ENCODE peak calls at places on chromosomes 12 and 14, in seven cellular contexts. M, K, H, P, J, X and L are unnamed samples.

GRCh38 chr12:45416161-45416560 is 200.3 kb downstream of the ANO6 start:
- DNase-seq in H (no peak), K (no peak), J (no peak), X (no peak), P (no peak), M (no peak), L (peak)

GRCh38 chr14:73402579-73402978 is 55.8 kb downstream of the NUMB start:
- DNase-seq in K (no peak), M (no peak), J (no peak), X (peak), P (no peak), H (no peak), L (no peak)

GRCh38 chr12:63319936-63320633 is 169.1 kb upstream of the AVPR1A start:
- DNase-seq in J (no peak), M (no peak), X (no peak), P (no peak), H (no peak), K (no peak), L (no peak)

GRCh38 chr14:88868558-88869159 is 44.2 kb downstream of the TTC8 start:
- DNase-seq in H (peak), M (no peak), X (peak), J (no peak), P (no peak), K (no peak), L (no peak)

GRCh38 chr14:35632276-35633071 is 98.5 kb downstream of the INSM2 start:
- DNase-seq in J (no peak), M (no peak), P (peak), X (no peak), K (no peak), H (no peak), L (peak)

GRCh38 chr12:115149685-115150378 is 465.9 kb upstream of the TBX3 start:
- DNase-seq in M (no peak), J (no peak), X (no peak), P (no peak), K (no peak), H (no peak), L (peak)

GRCh38 chr14:69683971-69684370 is 72.6 kb downstream of the SUSD6 start:
- DNase-seq in K (no peak), M (no peak), H (no peak), X (no peak), P (no peak), J (no peak), L (no peak)

GRCh38 chr14:55707365-55707804 is 127.4 kb downstream of the KTN1 start:
- DNase-seq in H (peak), J (no peak), M (no peak), P (peak), K (no peak), X (no peak), L (peak)

GRCh38 chr14:78254911-78255431 is 84.8 kb downstream of the NRXN3 start:
- DNase-seq in X (no peak), H (peak), K (no peak), P (peak), M (no peak), J (no peak), L (no peak)

GRCh38 chr14:34875031-34875922 is at the start of gene BAZ1A:
- DNase-seq in H (peak), M (peak), J (peak), P (peak), X (peak), K (no peak), L (peak)

GRCh38 chr12:100391856-100392255 is 35.0 kb downstream of the SLC17A8 start:
- DNase-seq in J (no peak), P (no peak), X (no peak), M (no peak), H (peak), K (no peak), L (no peak)

GRCh38 chr12:3727877-3728632 is 24.9 kb downstream of the CRACR2A start:
- DNase-seq in M (no peak), H (no peak), X (peak), K (no peak), P (peak), J (peak), L (no peak)

GRCh38 chr12:69844836-69845235 is 19.8 kb downstream of the MYRFL start:
- DNase-seq in P (no peak), X (no peak), M (no peak), K (no peak), H (no peak), J (no peak), L (no peak)